ENCODE peak calls at places on chromosomes 1 and 21, in seven cellular contexts. K is cardiac fibroblast; L is IMR-90; I is esophagus squamous epithelium; T is CD4-positive, alpha-beta memory T cell; S is NT2/D1; A is PC-3. C is an unnamed sample.

GRCh38 chr1:221435510-221435909 is 306.4 kb downstream of the DUSP10 start:
- DNase-seq in K (peak), L (peak), I (no peak), T (no peak), S (peak), A (peak), C (no peak)

GRCh38 chr1:193709607-193710006 is 523.2 kb upstream of the B3GALT2 start:
- DNase-seq in K (no peak), L (no peak), I (no peak), T (no peak), S (no peak), A (no peak), C (no peak)

GRCh38 chr1:47209091-47209490 is 19.3 kb upstream of the PDZK1IP1 start:
- DNase-seq in K (no peak), L (no peak), I (no peak), T (no peak), S (no peak), A (no peak), C (no peak)

GRCh38 chr21:36820176-36821031 is 121.5 kb downstream of the SIM2 start:
- DNase-seq in K (no peak), L (no peak), I (no peak), T (no peak), S (peak), A (no peak), C (no peak)

GRCh38 chr1:203085528-203086406 is at the start of gene MYOG:
- DNase-seq in K (no peak), L (no peak), I (no peak), T (no peak), S (no peak), A (no peak), C (no peak)

GRCh38 chr21:19510653-19511052 is 1107.1 kb upstream of the TMPRSS15 start:
- DNase-seq in K (no peak), L (no peak), I (no peak), T (no peak), S (no peak), A (no peak), C (no peak)

GRCh38 chr21:35027558-35028450 is 21.3 kb downstream of the RUNX1 start:
- DNase-seq in K (no peak), L (no peak), I (no peak), T (peak), S (no peak), A (no peak), C (no peak)

GRCh38 chr1:237041795-237042466 is at the start of gene RYR2:
- DNase-seq in K (no peak), L (no peak), I (no peak), T (no peak), S (peak), A (no peak), C (no peak)

GRCh38 chr1:31901838-31902508 is 36.2 kb downstream of the PTP4A2 start:
- DNase-seq in K (no peak), L (no peak), I (no peak), T (no peak), S (no peak), A (no peak), C (no peak)

GRCh38 chr1:65231718-65232330 is 77.5 kb upstream of the DNAJC6 start:
- DNase-seq in K (no peak), L (no peak), I (no peak), T (no peak), S (no peak), A (peak), C (no peak)

GRCh38 chr1:212181015-212181891 is 104.0 kb upstream of the PPP2R5A start:
- DNase-seq in K (no peak), L (no peak), I (no peak), T (no peak), S (no peak), A (no peak), C (no peak)

GRCh38 chr1:212470059-212470458 is 37.3 kb downstream of the NENF start:
- DNase-seq in K (peak), L (peak), I (no peak), T (no peak), S (no peak), A (peak), C (peak)

GRCh38 chr1:223298706-223299105 is 65.3 kb downstream of the SUSD4 start:
- DNase-seq in K (peak), L (peak), I (no peak), T (no peak), S (no peak), A (no peak), C (no peak)

GRCh38 chr1:92857817-92858216 is 26.0 kb downstream of the RPL5 start:
- DNase-seq in K (no peak), L (no peak), I (no peak), T (no peak), S (no peak), A (no peak), C (no peak)

GRCh38 chr1:219900201-219900600 is 28.2 kb downstream of the SLC30A10 start:
- DNase-seq in K (peak), L (no peak), I (no peak), T (no peak), S (no peak), A (no peak), C (no peak)

GRCh38 chr1:162144268-162144667 is 74.8 kb downstream of the NOS1AP start:
- DNase-seq in K (no peak), L (no peak), I (no peak), T (no peak), S (no peak), A (no peak), C (no peak)

GRCh38 chr1:209743145-209743482 is 12.7 kb upstream of the TRAF3IP3 start:
- DNase-seq in K (peak), L (peak), I (no peak), T (no peak), S (no peak), A (peak), C (peak)

GRCh38 chr1:41233708-41234107 is 8.4 kb downstream of the SCMH1 start:
- DNase-seq in K (no peak), L (no peak), I (no peak), T (no peak), S (no peak), A (no peak), C (no peak)

GRCh38 chr1:150889650-150890416 is 2.9 kb downstream of the CTXND2 start:
- DNase-seq in K (no peak), L (no peak), I (no peak), T (no peak), S (no peak), A (no peak), C (no peak)

DNA sequence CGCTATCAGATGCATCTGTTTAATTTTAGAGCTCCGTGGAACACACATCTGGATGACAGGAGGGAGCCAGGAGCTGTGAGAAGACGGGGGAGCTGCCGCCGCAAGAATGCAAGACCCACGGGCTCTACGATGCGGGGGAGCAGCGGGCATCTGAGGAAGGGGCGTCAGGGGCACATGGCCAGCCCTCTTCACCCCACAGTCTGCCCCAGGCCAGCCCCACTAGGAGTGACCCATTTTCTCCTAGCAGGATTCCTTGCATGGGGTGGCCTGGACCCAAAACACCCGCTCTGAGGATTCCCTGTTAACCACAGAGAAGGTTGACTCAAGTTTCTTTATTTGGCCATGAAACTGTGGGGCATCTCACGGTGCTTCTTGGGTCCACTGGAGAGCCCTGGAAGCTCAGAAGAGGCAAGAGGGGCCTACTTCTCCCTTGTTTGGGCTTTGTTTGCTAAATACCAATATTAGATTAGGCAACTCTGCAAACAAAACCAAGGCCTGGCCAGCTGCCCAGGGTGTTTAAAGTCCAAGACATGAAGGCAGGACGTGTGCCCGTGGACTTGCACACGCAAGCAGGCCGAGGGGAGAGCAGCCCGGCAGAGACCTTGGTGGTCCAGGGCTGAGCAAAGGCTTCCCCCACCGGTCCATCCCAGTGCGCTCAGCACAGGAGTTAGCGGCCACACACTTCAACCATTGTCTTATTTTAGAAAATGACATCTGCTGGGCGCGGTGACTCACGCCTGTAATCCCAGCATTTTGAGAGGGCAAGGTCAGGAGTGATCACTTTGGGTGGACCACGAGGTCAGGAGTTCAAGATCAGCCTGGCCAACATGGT is 89.8 kb downstream of the DHRS3 start:
- DNase-seq in K (peak), L (peak), I (no peak), T (no peak), S (no peak), A (peak), C (no peak)
- H3K4me3 ChIP-seq in K (no peak), L (no peak), I (no peak), T (no peak), S (no peak), A (no peak), C (no peak)

GRCh38 chr1:167910530-167910929 is 3.4 kb downstream of the ADCY10 start:
- DNase-seq in K (no peak), L (no peak), I (no peak), T (no peak), S (no peak), A (no peak), C (no peak)
- H3K4me3 ChIP-seq in K (no peak), L (no peak), I (no peak), T (no peak), S (no peak), A (no peak), C (no peak)

DNA sequence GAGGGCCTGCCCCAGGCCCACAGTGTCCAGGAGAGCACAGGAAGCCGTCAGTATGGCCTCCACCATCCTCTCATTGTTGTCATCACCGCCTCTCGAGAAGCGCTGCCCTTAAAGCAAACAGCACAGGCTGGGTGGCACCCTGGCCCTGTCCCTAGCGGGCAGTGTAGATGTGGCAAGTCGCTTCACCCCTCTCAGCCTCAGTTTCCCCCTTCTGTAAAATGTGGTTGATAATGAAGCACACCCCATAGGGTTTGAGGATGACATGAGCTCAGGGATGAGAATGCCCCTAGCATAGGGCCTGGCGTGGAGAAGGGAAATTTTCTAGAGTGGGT is 13.4 kb downstream of the PLA2G2F start:
- DNase-seq in K (no peak), L (no peak), I (no peak), T (no peak), S (no peak), A (no peak), C (no peak)
- H3K4me3 ChIP-seq in K (no peak), L (no peak), I (peak), T (no peak), S (no peak), A (no peak), C (peak)

DNA sequence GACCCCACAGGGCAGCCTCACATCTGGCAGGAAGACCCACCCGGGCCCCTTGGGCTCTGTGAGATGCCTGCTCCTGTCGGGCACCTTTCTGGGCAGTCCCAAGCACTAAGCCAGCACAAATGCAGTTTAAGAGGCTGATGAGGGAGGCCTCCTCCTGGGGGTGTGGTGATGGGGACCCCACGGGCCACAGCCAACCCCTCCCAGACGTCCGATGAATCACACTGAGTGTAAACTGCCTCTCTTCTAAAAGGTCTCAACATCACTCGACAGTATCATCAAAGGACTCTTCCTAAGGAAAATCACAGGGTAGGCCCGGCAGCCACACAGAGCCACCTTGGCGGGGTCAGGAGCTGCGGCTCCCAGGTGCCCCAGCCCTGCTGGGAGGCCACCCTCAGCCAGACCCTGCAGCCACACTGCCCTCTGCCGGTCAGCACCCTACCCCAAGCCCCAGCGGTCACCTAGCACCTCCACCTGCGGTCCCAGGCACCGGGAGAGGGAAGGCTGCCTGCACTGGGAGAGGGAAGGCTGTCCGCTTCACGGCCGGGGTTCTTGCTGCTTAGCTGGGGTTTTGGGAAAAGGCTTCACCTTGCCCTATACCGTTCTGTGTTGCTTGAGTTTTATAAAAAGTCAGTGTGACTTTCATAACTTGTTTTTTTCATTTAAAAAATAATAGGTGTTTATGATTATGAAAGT is 3.8 kb upstream of the PRKCZ start:
- DNase-seq in K (peak), L (no peak), I (no peak), T (peak), S (peak), A (peak), C (no peak)
- H3K4me3 ChIP-seq in K (no peak), L (no peak), I (no peak), T (no peak), S (no peak), A (no peak), C (no peak)

DNA sequence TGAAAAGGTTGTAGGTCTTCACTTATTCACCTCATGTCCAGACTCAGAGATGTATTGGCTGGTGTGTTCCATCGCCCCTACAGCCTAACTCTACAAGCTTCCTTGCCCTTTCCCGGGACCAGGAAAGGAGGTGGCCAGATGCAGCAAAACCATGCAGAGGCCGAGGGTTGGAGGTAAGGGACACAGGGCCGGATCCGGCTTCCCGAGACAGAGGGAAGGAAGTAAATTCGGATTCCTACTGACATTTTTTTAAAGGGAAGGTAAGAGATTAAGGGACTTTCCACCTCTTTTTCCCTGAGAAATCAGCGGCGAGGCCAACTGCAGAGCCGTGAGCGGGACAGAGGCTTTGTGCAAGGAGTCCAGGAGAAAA is 12.7 kb downstream of the EPHA10 start:
- DNase-seq in K (no peak), L (no peak), I (no peak), T (no peak), S (no peak), A (no peak), C (no peak)
- H3K4me3 ChIP-seq in K (no peak), L (no peak), I (peak), T (no peak), S (peak), A (peak), C (no peak)

GRCh38 chr1:12179638-12180121 is 12.9 kb downstream of the TNFRSF1B start:
- DNase-seq in K (no peak), L (no peak), I (no peak), T (no peak), S (no peak), A (no peak), C (no peak)
- H3K4me3 ChIP-seq in K (no peak), L (no peak), I (peak), T (no peak), S (no peak), A (no peak), C (no peak)

GRCh38 chr21:38688068-38688467 is 117.7 kb upstream of the ETS2 start:
- DNase-seq in K (no peak), L (no peak), I (no peak), T (no peak), S (no peak), A (no peak), C (peak)
- H3K4me3 ChIP-seq in K (no peak), L (no peak), I (no peak), T (no peak), S (no peak), A (no peak), C (no peak)

C was measured in ascending aorta.